ENCODE peak calls at places on chromosomes 5 and 9, in six cellular contexts. One of them, this sample, is unnamed.

GRCh38 chr9:89278997-89279739 is 31.8 kb upstream of the CKS2 start:
- DNase-seq in lower leg skin: no peak
- DNase-seq in astrocyte: peak; percentile 38
- DNase-seq in A549: peak; percentile 41
- DNase-seq in spleen: no peak
- DNase-seq in choroid plexus epithelial cell: peak; percentile 89
- DNase-seq in this sample: peak; percentile 87

GRCh38 chr5:17398439-17398838 is 99.6 kb upstream of the TAF11L2 start:
- DNase-seq in A549: no peak
- DNase-seq in lower leg skin: no peak
- DNase-seq in spleen: no peak
- DNase-seq in choroid plexus epithelial cell: peak; percentile 90
- DNase-seq in astrocyte: peak; percentile 99
- DNase-seq in this sample: peak; percentile 90

GRCh38 chr5:14268738-14269137 is 125.6 kb downstream of the TRIO start:
- DNase-seq in choroid plexus epithelial cell: peak; percentile 74
- DNase-seq in A549: no peak
- DNase-seq in lower leg skin: no peak
- DNase-seq in spleen: no peak
- DNase-seq in astrocyte: peak; percentile 54
- DNase-seq in this sample: peak; percentile 68

GRCh38 chr5:10632110-10632903 is 68.4 kb downstream of the ANKRD33B start:
- DNase-seq in astrocyte: peak; percentile 39
- DNase-seq in choroid plexus epithelial cell: peak; percentile 53
- DNase-seq in spleen: peak; percentile 91
- DNase-seq in lower leg skin: peak; percentile 72
- DNase-seq in A549: no peak
- DNase-seq in this sample: no peak

GRCh38 chr9:101072259-101072658 is 43.7 kb downstream of the PLPPR1 start:
- DNase-seq in astrocyte: no peak
- DNase-seq in A549: no peak
- DNase-seq in spleen: no peak
- DNase-seq in choroid plexus epithelial cell: no peak
- DNase-seq in lower leg skin: no peak
- DNase-seq in this sample: no peak

GRCh38 chr5:14668247-14668646 is 3.7 kb downstream of the OTULIN start:
- DNase-seq in spleen: no peak
- DNase-seq in astrocyte: no peak
- DNase-seq in choroid plexus epithelial cell: no peak
- DNase-seq in A549: no peak
- DNase-seq in lower leg skin: no peak
- DNase-seq in this sample: no peak

GRCh38 chr5:169412858-169413257 is 111.9 kb upstream of the SLIT3 start:
- DNase-seq in astrocyte: no peak
- DNase-seq in spleen: no peak
- DNase-seq in choroid plexus epithelial cell: no peak
- DNase-seq in A549: no peak
- DNase-seq in lower leg skin: no peak
- DNase-seq in this sample: no peak

GRCh38 chr9:93463638-93464248 is 10.4 kb upstream of the FAM120AOS start:
- DNase-seq in spleen: no peak
- DNase-seq in astrocyte: no peak
- DNase-seq in lower leg skin: no peak
- DNase-seq in choroid plexus epithelial cell: no peak
- DNase-seq in A549: no peak
- DNase-seq in this sample: no peak

GRCh38 chr9:82890865-82891264 is 172.1 kb downstream of the RASEF start:
- DNase-seq in spleen: no peak
- DNase-seq in lower leg skin: no peak
- DNase-seq in A549: no peak
- DNase-seq in astrocyte: no peak
- DNase-seq in choroid plexus epithelial cell: no peak
- DNase-seq in this sample: no peak

GRCh38 chr9:32431940-32432555 is 47.6 kb downstream of the ACO1 start:
- DNase-seq in spleen: peak; percentile 77
- DNase-seq in astrocyte: peak; percentile 32
- DNase-seq in lower leg skin: no peak
- DNase-seq in choroid plexus epithelial cell: peak; percentile 69
- DNase-seq in A549: peak; percentile 17
- DNase-seq in this sample: peak; percentile 52

GRCh38 chr5:103232393-103232999 is 26.1 kb upstream of the MACIR start:
- DNase-seq in A549: peak; percentile 18
- DNase-seq in astrocyte: peak; percentile 21
- DNase-seq in lower leg skin: no peak
- DNase-seq in spleen: no peak
- DNase-seq in choroid plexus epithelial cell: peak; percentile 79
- DNase-seq in this sample: peak; percentile 61

DNA sequence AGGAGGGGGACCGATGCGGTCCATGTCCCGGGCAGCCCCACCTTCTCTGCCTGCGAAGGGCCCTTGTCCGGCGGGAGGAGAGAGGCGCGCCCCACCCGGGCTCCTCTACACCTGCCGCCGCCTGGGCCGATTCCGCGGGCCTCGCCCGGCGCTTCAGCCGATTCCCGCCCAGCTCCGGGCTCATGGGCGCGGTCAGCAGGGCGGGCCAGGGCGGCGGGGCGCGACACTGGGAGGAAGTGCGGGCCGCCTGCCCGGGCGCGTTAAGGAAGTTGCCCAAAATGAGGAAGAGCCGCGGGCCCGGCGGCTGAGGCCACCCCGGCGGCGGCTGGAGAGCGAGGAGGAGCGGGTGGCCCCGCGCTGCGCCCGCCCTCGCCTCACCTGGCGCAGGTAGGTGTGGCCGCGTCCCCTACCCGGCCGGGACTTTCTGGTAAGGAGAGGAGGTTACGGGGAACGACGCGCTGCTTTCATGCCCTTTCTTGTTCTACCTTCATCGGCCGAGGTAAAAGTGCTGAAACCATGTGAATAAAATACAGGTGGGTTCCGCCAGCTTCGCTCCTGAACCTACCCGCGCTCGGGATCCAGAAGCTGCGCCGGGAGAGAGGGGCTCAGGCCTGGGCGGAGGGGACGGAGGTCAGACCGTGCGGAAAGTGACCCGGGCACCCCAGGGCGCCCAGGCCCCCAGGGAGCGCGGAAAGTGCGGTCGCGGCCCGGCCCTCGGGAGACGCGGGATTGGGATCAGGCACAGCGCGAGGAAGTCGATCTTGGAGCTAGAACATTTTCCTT is at the start of gene SYK:
- DNase-seq in astrocyte: no peak
- DNase-seq in A549: no peak
- DNase-seq in lower leg skin: peak; percentile 89
- DNase-seq in choroid plexus epithelial cell: no peak
- DNase-seq in spleen: peak; percentile 96
- DNase-seq in this sample: no peak
- H3K4me3 ChIP-seq in astrocyte: no peak within 1 kb of the TSS
- H3K4me3 ChIP-seq in A549: peak within 1 kb of the TSS; percentile 52
- H3K4me3 ChIP-seq in lower leg skin: peak within 1 kb of the TSS; percentile 48
- H3K4me3 ChIP-seq in choroid plexus epithelial cell: no peak within 1 kb of the TSS
- H3K4me3 ChIP-seq in spleen: peak within 1 kb of the TSS; percentile 58
- H3K4me3 ChIP-seq in this sample: no peak within 1 kb of the TSS

GRCh38 chr9:77751341-77752091 is 103.4 kb upstream of the GNA14 start:
- DNase-seq in astrocyte: peak; percentile 80
- DNase-seq in lower leg skin: no peak
- DNase-seq in choroid plexus epithelial cell: peak; percentile 91
- DNase-seq in A549: peak; percentile 13
- DNase-seq in spleen: no peak
- DNase-seq in this sample: peak; percentile 90
- TF ChIP-seq CTCF in astrocyte: peak; percentile 65
- TF ChIP-seq CTCF in lower leg skin: no peak
- TF ChIP-seq CTCF in choroid plexus epithelial cell: peak; percentile 76
- TF ChIP-seq CTCF in A549: peak; percentile 86
- TF ChIP-seq CTCF in spleen: peak; percentile 19
- TF ChIP-seq CTCF in this sample: peak; percentile 44

GRCh38 chr9:133664651-133665050 is 28.5 kb downstream of the DBH start:
- DNase-seq in spleen: no peak
- DNase-seq in astrocyte: no peak
- DNase-seq in A549: no peak
- DNase-seq in lower leg skin: no peak
- DNase-seq in choroid plexus epithelial cell: no peak
- DNase-seq in this sample: no peak

GRCh38 chr9:133665096-133665495 is 28.9 kb downstream of the DBH start:
- DNase-seq in choroid plexus epithelial cell: no peak
- DNase-seq in lower leg skin: no peak
- DNase-seq in A549: no peak
- DNase-seq in astrocyte: no peak
- DNase-seq in spleen: no peak
- DNase-seq in this sample: no peak

GRCh38 chr9:133664173-133664572 is 28.0 kb downstream of the DBH start:
- DNase-seq in A549: no peak
- DNase-seq in spleen: no peak
- DNase-seq in choroid plexus epithelial cell: no peak
- DNase-seq in astrocyte: no peak
- DNase-seq in lower leg skin: no peak
- DNase-seq in this sample: no peak

GRCh38 chr9:133659566-133659965 is 23.4 kb downstream of the DBH start:
- DNase-seq in lower leg skin: no peak
- DNase-seq in choroid plexus epithelial cell: no peak
- DNase-seq in A549: no peak
- DNase-seq in spleen: no peak
- DNase-seq in astrocyte: no peak
- DNase-seq in this sample: no peak

GRCh38 chr9:133661846-133662636 is 25.9 kb downstream of the DBH start:
- DNase-seq in A549: no peak
- DNase-seq in lower leg skin: no peak
- DNase-seq in spleen: no peak
- DNase-seq in choroid plexus epithelial cell: no peak
- DNase-seq in astrocyte: peak; percentile 27
- DNase-seq in this sample: no peak
- H3K4me3 ChIP-seq in A549: no peak overlapping the region
- H3K4me3 ChIP-seq in lower leg skin: no peak overlapping the region
- H3K4me3 ChIP-seq in spleen: no peak overlapping the region
- H3K4me3 ChIP-seq in choroid plexus epithelial cell: no peak overlapping the region
- H3K4me3 ChIP-seq in astrocyte: no peak overlapping the region
- H3K4me3 ChIP-seq in this sample: no peak overlapping the region

DNA sequence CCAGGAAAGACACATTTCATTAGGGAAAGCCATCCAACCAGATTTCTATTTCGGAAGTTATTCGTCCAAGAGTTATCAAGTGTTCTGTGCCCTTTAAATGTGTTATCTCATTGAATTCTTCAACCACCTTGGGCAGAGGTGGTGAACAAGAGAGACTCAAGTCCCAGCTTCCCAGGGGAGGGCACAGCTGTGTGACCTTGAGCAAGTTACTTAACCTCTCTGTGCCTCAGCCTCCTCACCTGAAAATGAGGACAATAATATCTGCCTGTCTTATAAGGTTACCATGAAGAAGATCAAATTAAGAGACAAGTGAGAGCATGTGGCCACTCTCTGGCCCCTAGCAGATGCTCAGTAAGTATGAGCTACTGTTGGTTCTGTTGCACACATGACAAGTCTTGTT is 37.4 kb downstream of the WHRN start:
- DNase-seq in astrocyte: no peak
- DNase-seq in A549: no peak
- DNase-seq in choroid plexus epithelial cell: no peak
- DNase-seq in lower leg skin: peak; percentile 28
- DNase-seq in spleen: no peak
- DNase-seq in this sample: no peak
- TF ChIP-seq CTCF in astrocyte: no peak
- TF ChIP-seq CTCF in A549: no peak
- TF ChIP-seq CTCF in choroid plexus epithelial cell: no peak
- TF ChIP-seq CTCF in lower leg skin: no peak
- TF ChIP-seq CTCF in spleen: no peak
- TF ChIP-seq CTCF in this sample: no peak

GRCh38 chr9:128553695-128554094 is 1.3 kb downstream of the SPTAN1 start:
- DNase-seq in choroid plexus epithelial cell: peak; percentile 88
- DNase-seq in spleen: no peak
- DNase-seq in A549: no peak
- DNase-seq in lower leg skin: no peak
- DNase-seq in astrocyte: peak; percentile 69
- DNase-seq in this sample: peak; percentile 90
- H3K4me3 ChIP-seq in choroid plexus epithelial cell: peak overlapping the region; percentile 87
- H3K4me3 ChIP-seq in spleen: peak overlapping the region; percentile 97
- H3K4me3 ChIP-seq in A549: peak overlapping the region; percentile 75
- H3K4me3 ChIP-seq in lower leg skin: no peak overlapping the region
- H3K4me3 ChIP-seq in astrocyte: peak overlapping the region; percentile 92
- H3K4me3 ChIP-seq in this sample: peak overlapping the region; percentile 87

DNA sequence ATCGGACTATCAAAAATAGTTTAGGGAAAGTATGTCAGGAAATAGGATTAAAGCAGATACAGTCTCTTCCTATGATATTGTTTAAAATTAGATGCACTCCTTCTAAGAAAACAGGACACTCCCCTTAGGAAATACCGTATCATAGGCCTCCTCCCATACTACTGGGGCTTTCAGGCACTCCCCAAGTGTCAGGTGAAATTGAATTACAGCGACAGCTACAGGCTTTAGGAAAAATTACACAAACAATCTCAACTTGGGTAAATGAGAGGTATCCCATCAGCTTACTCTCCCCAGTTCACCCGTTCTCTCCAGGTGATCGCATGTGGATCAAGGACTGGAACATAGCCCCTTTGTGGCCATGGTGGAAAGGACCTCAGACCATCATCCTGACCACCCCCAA is 110.4 kb upstream of the EPB41L4A start:
- DNase-seq in choroid plexus epithelial cell: peak; percentile 28
- DNase-seq in astrocyte: no peak
- DNase-seq in spleen: no peak
- DNase-seq in lower leg skin: no peak
- DNase-seq in A549: no peak
- DNase-seq in this sample: peak; percentile 4
- TF ChIP-seq CTCF in choroid plexus epithelial cell: peak; percentile 47
- TF ChIP-seq CTCF in astrocyte: no peak
- TF ChIP-seq CTCF in spleen: no peak
- TF ChIP-seq CTCF in lower leg skin: no peak
- TF ChIP-seq CTCF in A549: peak; percentile 15
- TF ChIP-seq CTCF in this sample: no peak

DNA sequence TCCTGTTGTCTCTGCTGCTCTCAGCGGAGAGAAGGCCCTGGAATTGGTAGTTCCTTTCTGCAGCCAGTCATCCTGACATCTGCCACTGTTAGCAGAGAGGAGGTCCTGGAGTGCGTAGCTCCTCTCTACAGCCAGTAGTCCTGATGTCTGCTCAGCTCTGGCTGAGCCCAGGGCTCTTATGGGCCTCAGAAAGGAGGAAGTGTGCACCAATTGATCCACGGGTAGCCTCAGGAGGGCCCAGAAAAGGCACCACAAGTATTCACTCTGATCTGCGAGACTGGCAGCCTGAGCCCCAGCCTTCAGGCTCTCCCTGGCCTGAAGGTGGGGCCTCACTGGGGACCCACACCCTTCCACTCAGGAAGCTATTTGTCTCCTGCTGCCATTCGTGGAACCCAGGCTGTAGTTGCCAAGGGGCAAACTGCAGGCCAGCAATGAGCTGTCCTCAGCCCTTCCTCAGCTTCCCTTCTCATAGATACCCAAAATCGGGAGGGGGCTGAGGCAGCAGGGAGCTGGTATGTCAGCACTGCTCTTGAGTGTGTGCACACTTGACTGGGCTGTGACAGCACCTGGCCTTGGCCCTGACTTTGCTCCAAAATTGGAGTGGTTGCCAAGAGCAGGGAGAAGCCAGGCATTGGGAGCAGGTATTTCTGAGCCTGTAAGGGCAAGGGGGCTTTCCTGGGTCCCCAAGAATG is 1049.5 kb upstream of the ACO1 start:
- DNase-seq in astrocyte: no peak
- DNase-seq in choroid plexus epithelial cell: no peak
- DNase-seq in spleen: no peak
- DNase-seq in A549: no peak
- DNase-seq in lower leg skin: no peak
- DNase-seq in this sample: no peak
- H3K4me3 ChIP-seq in astrocyte: no peak overlapping the region
- H3K4me3 ChIP-seq in choroid plexus epithelial cell: no peak overlapping the region
- H3K4me3 ChIP-seq in spleen: no peak overlapping the region
- H3K4me3 ChIP-seq in A549: no peak overlapping the region
- H3K4me3 ChIP-seq in lower leg skin: no peak overlapping the region
- H3K4me3 ChIP-seq in this sample: no peak overlapping the region

This sample was measured in fibroblast of the aortic adventitia.